ENCODE peak calls at places on chromosomes 5 and 9, in seven cellular contexts. S, G, A, U, Y, B and J are unnamed samples.

GRCh38 chr9:98519641-98520040 is 189.1 kb downstream of the GABBR2 start:
- DNase-seq in S (no peak), G (no peak), A (no peak), U (no peak), Y (no peak), B (no peak), J (no peak)

GRCh38 chr5:139131881-139132480 is 66.2 kb downstream of the SIL1 start:
- DNase-seq in S (no peak), G (no peak), A (no peak), U (no peak), Y (no peak), B (no peak), J (no peak)

GRCh38 chr5:83285661-83286398 is 185.7 kb upstream of the VCAN start:
- DNase-seq in S (no peak), G (no peak), A (no peak), U (no peak), Y (peak; percentile 9), B (no peak), J (no peak)

GRCh38 chr5:127313847-127314473 is 23.4 kb downstream of the MEGF10 start:
- DNase-seq in S (peak; percentile 87), G (peak; percentile 60), A (peak; percentile 49), U (peak; percentile 85), Y (peak; percentile 60), B (peak; percentile 55), J (no peak)

GRCh38 chr5:1521054-1521453 is 2.7 kb downstream of the LPCAT1 start:
- DNase-seq in S (no peak), G (peak; percentile 29), A (no peak), U (peak; percentile 26), Y (no peak), B (no peak), J (no peak)

GRCh38 chr9:20402273-20402875 is 219.9 kb downstream of the MLLT3 start:
- DNase-seq in S (no peak), G (no peak), A (no peak), U (no peak), Y (no peak), B (no peak), J (no peak)

GRCh38 chr9:129757045-129757444 is 4.2 kb upstream of the PTGES start:
- DNase-seq in S (no peak), G (no peak), A (no peak), U (no peak), Y (no peak), B (no peak), J (no peak)

GRCh38 chr5:71924980-71925379 is 182.3 kb upstream of the MAP1B start:
- DNase-seq in S (no peak), G (no peak), A (no peak), U (no peak), Y (peak; percentile 50), B (no peak), J (no peak)

GRCh38 chr9:133276923-133277322 is 1.9 kb upstream of the ABO start:
- DNase-seq in S (no peak), G (no peak), A (no peak), U (peak; percentile 17), Y (no peak), B (no peak), J (no peak)

GRCh38 chr9:38673399-38673798 is 46.5 kb downstream of the FAM240B start:
- DNase-seq in S (no peak), G (no peak), A (no peak), U (no peak), Y (no peak), B (no peak), J (no peak)

GRCh38 chr5:149133795-149134777 is 7.2 kb upstream of the ABLIM3 start:
- DNase-seq in S (no peak), G (peak; percentile 57), A (peak; percentile 60), U (no peak), Y (no peak), B (no peak), J (no peak)

GRCh38 chr9:221989-222776 is 7.5 kb downstream of the DOCK8 start:
- DNase-seq in S (no peak), G (no peak), A (no peak), U (no peak), Y (peak; percentile 53), B (no peak), J (no peak)

GRCh38 chr5:1720396-1721110 is 79.1 kb downstream of the MRPL36 start:
- DNase-seq in S (no peak), G (peak; percentile 15), A (no peak), U (no peak), Y (no peak), B (no peak), J (no peak)

GRCh38 chr9:87498046-87498815 is 564 bp downstream of the DAPK1 start:
- DNase-seq in S (peak; percentile 83), G (peak; percentile 64), A (peak; percentile 31), U (peak; percentile 67), Y (peak; percentile 88), B (no peak), J (no peak)

GRCh38 chr5:31173621-31174020 is 19.9 kb upstream of the CDH6 start:
- DNase-seq in S (no peak), G (no peak), A (no peak), U (no peak), Y (no peak), B (no peak), J (no peak)

GRCh38 chr5:74382115-74382514 is 258.4 kb downstream of the ENC1 start:
- DNase-seq in S (no peak), G (no peak), A (no peak), U (no peak), Y (no peak), B (no peak), J (no peak)

GRCh38 chr9:91572811-91573210 is 149.2 kb upstream of the NFIL3 start:
- DNase-seq in S (no peak), G (no peak), A (no peak), U (no peak), Y (no peak), B (no peak), J (no peak)

GRCh38 chr9:1319436-1319835 is 269.3 kb downstream of the DMRT2 start:
- DNase-seq in S (no peak), G (no peak), A (no peak), U (no peak), Y (no peak), B (no peak), J (no peak)

GRCh38 chr5:135887881-135888614 is 7.6 kb downstream of the IL9 start:
- DNase-seq in S (no peak), G (no peak), A (no peak), U (no peak), Y (peak; percentile 67), B (no peak), J (no peak)

GRCh38 chr5:14400085-14400484 is 181.5 kb upstream of the OTULINL start:
- DNase-seq in S (no peak), G (no peak), A (no peak), U (no peak), Y (peak; percentile 67), B (no peak), J (no peak)

GRCh38 chr5:14399054-14399657 is 182.4 kb upstream of the OTULINL start:
- DNase-seq in S (no peak), G (no peak), A (no peak), U (no peak), Y (peak; percentile 48), B (peak; percentile 51), J (no peak)

GRCh38 chr5:14396071-14396470 is 185.5 kb upstream of the OTULINL start:
- DNase-seq in S (no peak), G (no peak), A (no peak), U (no peak), Y (no peak), B (no peak), J (no peak)

GRCh38 chr5:14395411-14395810 is 186.2 kb upstream of the OTULINL start:
- DNase-seq in S (no peak), G (no peak), A (no peak), U (no peak), Y (no peak), B (no peak), J (no peak)

GRCh38 chr5:14397717-14398116 is 183.9 kb upstream of the OTULINL start:
- DNase-seq in S (no peak), G (no peak), A (no peak), U (no peak), Y (no peak), B (no peak), J (no peak)
- H3K27ac ChIP-seq in S (no peak overlapping the region), G (peak overlapping the region; percentile 52), A (peak overlapping the region; percentile 0), U (no peak overlapping the region), Y (no peak overlapping the region), B (no peak overlapping the region), J (no peak overlapping the region)

GRCh38 chr9:100111235-100111634 is 12.2 kb downstream of the INVS start:
- DNase-seq in S (no peak), G (peak; percentile 74), A (peak; percentile 86), U (peak; percentile 73), Y (no peak), B (no peak), J (peak; percentile 39)
- H3K27ac ChIP-seq in S (no peak overlapping the region), G (no peak overlapping the region), A (peak overlapping the region; percentile 68), U (peak overlapping the region; percentile 27), Y (no peak overlapping the region), B (no peak overlapping the region), J (no peak overlapping the region)

GRCh38 chr9:136698681-136699246 is 11.5 kb upstream of the AGPAT2 start:
- DNase-seq in S (no peak), G (no peak), A (no peak), U (no peak), Y (no peak), B (no peak), J (no peak)

GRCh38 chr9:136697821-136698526 is 10.7 kb upstream of the AGPAT2 start:
- DNase-seq in S (no peak), G (no peak), A (no peak), U (no peak), Y (no peak), B (no peak), J (no peak)

GRCh38 chr9:136695955-136696354 is 8.7 kb upstream of the AGPAT2 start:
- DNase-seq in S (no peak), G (no peak), A (no peak), U (no peak), Y (no peak), B (no peak), J (no peak)

GRCh38 chr9:136696502-136696901 is 9.2 kb upstream of the AGPAT2 start:
- DNase-seq in S (no peak), G (no peak), A (no peak), U (no peak), Y (no peak), B (no peak), J (no peak)

GRCh38 chr9:136697146-136697820 is 10.0 kb upstream of the AGPAT2 start:
- DNase-seq in S (no peak), G (no peak), A (no peak), U (peak; percentile 81), Y (no peak), B (no peak), J (no peak)
- H3K27ac ChIP-seq in S (no peak overlapping the region), G (peak overlapping the region; percentile 76), A (no peak overlapping the region), U (peak overlapping the region; percentile 84), Y (no peak overlapping the region), B (no peak overlapping the region), J (no peak overlapping the region)

DNA sequence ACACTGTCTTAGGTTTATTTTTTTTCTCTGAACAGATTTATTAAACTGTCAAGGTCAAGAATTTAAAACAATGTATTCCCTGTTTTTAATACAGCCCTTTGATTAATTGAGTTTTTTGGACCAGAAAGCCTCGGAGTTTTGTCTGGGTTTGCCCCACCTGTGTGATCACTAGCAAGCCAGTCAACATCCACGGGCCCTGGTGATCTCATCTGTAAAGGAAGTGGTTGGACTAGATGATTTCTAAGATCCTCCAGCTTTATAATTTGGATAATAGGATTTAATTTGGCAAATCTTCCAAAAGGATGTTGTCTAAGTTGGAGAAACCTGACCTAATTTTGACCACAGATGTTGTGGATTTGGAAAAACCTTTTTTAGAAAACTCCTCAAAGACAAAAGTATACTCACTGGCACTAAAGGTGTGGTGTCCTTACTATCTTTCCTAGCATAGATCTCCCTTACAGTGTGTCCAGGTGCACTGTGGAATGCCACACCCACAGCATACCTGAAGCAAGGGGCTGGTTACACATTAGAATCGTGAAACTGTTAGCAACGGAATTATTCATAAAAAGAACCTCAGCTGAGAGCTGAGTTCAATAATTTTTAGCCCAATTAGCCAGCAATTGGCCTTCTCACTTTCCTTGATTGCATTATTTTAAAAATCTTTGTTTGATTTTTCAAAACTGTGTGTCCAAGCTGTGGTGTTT is 195.6 kb upstream of the ELL2 start:
- DNase-seq in S (no peak), G (no peak), A (no peak), U (no peak), Y (no peak), B (no peak), J (no peak)
- H3K27ac ChIP-seq in S (no peak overlapping the region), G (no peak overlapping the region), A (no peak overlapping the region), U (no peak overlapping the region), Y (no peak overlapping the region), B (no peak overlapping the region), J (no peak overlapping the region)